ENCODE peak calls at places on chromosome 6, in four cellular contexts. W is neural crest cell, T is PC-3, P is GM23338. U is an unnamed sample.

GRCh38 chr6:140586426-140587061 is 1212.1 kb upstream of the CITED2 start:
- DNase-seq in W (no peak), T (no peak), P (no peak), U (no peak)

GRCh38 chr6:34928220-34928619 is 39.2 kb downstream of the ANKS1A start:
- DNase-seq in W (no peak), T (no peak), P (no peak), U (no peak)

GRCh38 chr6:5112065-5112799 is 27.1 kb downstream of the PPP1R3G start:
- DNase-seq in W (no peak), T (peak; percentile 55), P (no peak), U (no peak)

GRCh38 chr6:24930386-24930785 is 5.4 kb downstream of the RIPOR2 start:
- DNase-seq in W (no peak), T (no peak), P (no peak), U (no peak)

GRCh38 chr6:53994201-53994600 is 117.0 kb upstream of the MLIP start:
- DNase-seq in W (no peak), T (no peak), P (no peak), U (no peak)

GRCh38 chr6:144197919-144198318 is 47.6 kb downstream of the STX11 start:
- DNase-seq in W (no peak), T (no peak), P (no peak), U (no peak)

GRCh38 chr6:162509821-162510220 is 217.7 kb downstream of the PRKN start:
- DNase-seq in W (no peak), T (no peak), P (no peak), U (no peak)

GRCh38 chr6:131900231-131900630 is 50.9 kb downstream of the CCN2 start:
- DNase-seq in W (no peak), T (no peak), P (peak; percentile 22), U (no peak)

GRCh38 chr6:157535354-157536217 is 154.6 kb downstream of the ZDHHC14 start:
- DNase-seq in W (no peak), T (peak; percentile 81), P (no peak), U (no peak)

GRCh38 chr6:26123675-26124549 is 36.7 kb downstream of the HFE start:
- DNase-seq in W (peak; percentile 65), T (peak; percentile 99), P (peak; percentile 97), U (peak; percentile 73)

GRCh38 chr6:26122402-26122792 is 35.2 kb downstream of the HFE start:
- DNase-seq in W (no peak), T (peak; percentile 41), P (peak; percentile 68), U (no peak)

GRCh38 chr6:26124550-26125014 is 37.4 kb downstream of the HFE start:
- DNase-seq in W (no peak), T (no peak), P (peak; percentile 54), U (no peak)

GRCh38 chr6:26122005-26122388 is 34.8 kb downstream of the HFE start:
- DNase-seq in W (no peak), T (no peak), P (no peak), U (no peak)

GRCh38 chr6:26122793-26123674 is 35.8 kb downstream of the HFE start:
- DNase-seq in W (peak; percentile 64), T (peak; percentile 99), P (peak; percentile 99), U (peak; percentile 68)
- TF ChIP-seq CTCF in W (no peak), T (no peak), P (no peak), U (no peak)

GRCh38 chr6:760982-761955 is 68.3 kb upstream of the EXOC2 start:
- DNase-seq in W (no peak), T (peak; percentile 15), P (peak; percentile 21), U (no peak)
- TF ChIP-seq CTCF in W (no peak), T (no peak), P (no peak), U (no peak)

DNA sequence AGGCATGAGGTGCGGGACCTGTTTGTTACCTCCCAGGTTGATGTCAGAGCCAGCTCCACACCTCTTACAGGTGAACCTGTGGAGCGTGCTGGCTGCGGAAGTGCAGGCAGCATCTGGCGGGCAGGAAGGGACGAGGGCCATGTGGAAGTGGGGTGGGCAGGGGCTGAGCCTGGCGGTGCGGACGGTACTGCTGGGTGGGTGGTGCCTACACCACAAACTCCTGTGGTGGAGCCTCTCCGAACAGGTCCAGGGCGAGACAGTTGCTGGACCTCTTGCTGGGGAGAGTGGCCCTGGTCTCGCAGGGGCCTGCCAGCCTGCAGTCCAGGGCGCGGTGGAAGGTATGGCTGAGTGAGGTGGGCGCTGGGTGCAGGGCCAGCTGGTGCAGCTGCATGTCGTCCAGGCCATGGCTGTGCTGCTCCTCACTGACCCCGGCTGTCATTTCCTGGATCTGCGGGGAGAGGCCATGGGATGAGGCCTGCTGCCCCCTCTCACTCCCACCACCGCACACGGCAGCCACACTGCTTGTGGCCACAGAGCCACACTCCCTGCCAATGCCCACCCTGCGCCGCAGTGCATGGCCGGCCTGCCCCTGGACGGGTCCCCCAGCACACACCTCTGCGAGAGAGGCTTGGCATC is 22.0 kb downstream of the FRMD1 start:
- DNase-seq in W (no peak), T (no peak), P (no peak), U (no peak)
- TF ChIP-seq CTCF in W (no peak), T (no peak), P (no peak), U (no peak)

GRCh38 chr6:118808794-118809668 is 84.9 kb upstream of the ASF1A start:
- DNase-seq in W (no peak), T (no peak), P (no peak), U (no peak)
- TF ChIP-seq CTCF in W (no peak), T (no peak), P (peak; percentile 3), U (no peak)

DNA sequence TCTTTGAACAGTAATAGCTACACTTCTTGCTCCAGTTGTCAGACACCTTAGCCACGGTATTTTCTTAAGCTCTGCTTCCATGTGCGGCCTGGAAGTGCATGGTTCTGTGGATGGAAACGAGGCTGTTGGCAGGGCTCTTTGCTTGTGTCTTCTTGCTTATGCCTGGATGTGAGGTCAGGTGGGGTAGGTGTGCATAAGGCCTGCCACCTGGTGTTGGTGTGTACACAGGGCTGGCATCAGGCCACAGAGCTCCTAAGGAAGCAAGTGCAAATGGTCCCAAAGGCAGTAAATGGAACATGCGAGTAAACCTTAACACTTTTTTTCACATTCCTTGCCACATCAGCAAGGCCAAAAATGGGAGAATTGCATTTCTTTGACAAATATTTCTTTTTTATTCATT is 158.1 kb upstream of the GMDS start:
- DNase-seq in W (no peak), T (no peak), P (no peak), U (no peak)
- TF ChIP-seq CTCF in W (no peak), T (no peak), P (no peak), U (no peak)

GRCh38 chr6:6918216-6918983 is 189.4 kb upstream of the RREB1 start:
- DNase-seq in W (no peak), T (peak; percentile 75), P (no peak), U (no peak)

GRCh38 chr6:6916598-6916997 is 191.2 kb upstream of the RREB1 start:
- DNase-seq in W (no peak), T (no peak), P (no peak), U (no peak)

GRCh38 chr6:6920114-6920983 is 187.4 kb upstream of the RREB1 start:
- DNase-seq in W (no peak), T (no peak), P (no peak), U (no peak)

GRCh38 chr6:6920984-6921313 is 186.8 kb upstream of the RREB1 start:
- DNase-seq in W (no peak), T (no peak), P (no peak), U (no peak)

GRCh38 chr6:6919173-6919572 is 188.6 kb upstream of the RREB1 start:
- DNase-seq in W (no peak), T (peak; percentile 65), P (no peak), U (no peak)
- TF ChIP-seq CTCF in W (no peak), T (no peak), P (no peak), U (no peak)

GRCh38 chr6:20180935-20181334 is 31.3 kb downstream of the MBOAT1 start:
- DNase-seq in W (no peak), T (no peak), P (no peak), U (no peak)

GRCh38 chr6:20186981-20187380 is 25.3 kb downstream of the MBOAT1 start:
- DNase-seq in W (no peak), T (no peak), P (no peak), U (no peak)

GRCh38 chr6:20182069-20182468 is 30.2 kb downstream of the MBOAT1 start:
- DNase-seq in W (no peak), T (no peak), P (no peak), U (no peak)

GRCh38 chr6:20178327-20178726 is 33.9 kb downstream of the MBOAT1 start:
- DNase-seq in W (no peak), T (no peak), P (no peak), U (no peak)

DNA sequence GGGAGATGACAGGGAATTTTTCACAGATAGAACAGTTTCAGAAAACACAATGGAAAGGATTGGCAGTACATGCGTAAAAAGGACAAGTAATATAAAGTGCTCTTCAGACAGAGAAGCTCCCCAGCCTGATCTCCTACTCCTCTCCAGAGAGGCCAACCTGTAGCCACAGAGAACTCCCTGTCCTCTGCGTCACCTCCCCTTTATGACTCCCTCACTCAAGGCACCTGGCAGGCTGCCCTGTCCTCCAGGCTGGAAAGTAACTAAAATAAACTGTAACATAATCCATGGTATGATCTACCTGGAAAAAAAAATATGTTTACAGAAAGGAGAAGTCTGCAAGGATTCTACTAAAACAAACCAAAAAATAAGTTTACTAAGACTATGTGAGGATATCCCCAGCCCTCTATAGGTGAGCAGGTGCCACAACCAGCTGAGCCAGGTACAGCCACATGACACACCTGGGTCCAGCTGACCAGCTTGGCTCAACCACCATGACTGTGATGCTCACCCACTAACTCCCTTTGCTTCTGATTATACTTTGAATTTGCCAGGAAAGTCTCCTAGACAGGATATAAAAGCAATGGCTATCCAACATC is 29.2 kb downstream of the MBOAT1 start:
- DNase-seq in W (no peak), T (peak; percentile 97), P (no peak), U (no peak)
- TF ChIP-seq CTCF in W (no peak), T (peak; percentile 52), P (no peak), U (no peak)